ENCODE peak calls at places on chromosomes 11 and 22, in nine cellular contexts. D is MM.1S, H is fibroblast of lung, M is cardiac muscle cell, S is neural progenitor cell, L is mucosa of descending colon, X is SJSA1, T is tibial artery, V is lung. I is an unnamed sample.

GRCh38 chr11:76361365-76361764 is 19.6 kb downstream of the THAP12 start:
- DNase-seq in X (no peak), D (no peak), V (no peak), L (no peak), M (no peak), S (no peak), H (peak; percentile 8), T (no peak), I (no peak)

GRCh38 chr22:24141586-24141985 is 39.7 kb upstream of the SUSD2 start:
- DNase-seq in D (peak; percentile 88), H (peak; percentile 13), S (no peak), M (no peak), X (no peak), V (no peak), T (no peak), L (no peak), I (no peak)

GRCh38 chr11:70169136-70169535 is 34.0 kb upstream of the FADD start:
- DNase-seq in M (no peak), V (no peak), T (no peak), L (no peak), X (no peak), D (no peak), S (no peak), H (no peak), I (no peak)

GRCh38 chr11:83709434-83709833 is 423.3 kb upstream of the CCDC90B start:
- DNase-seq in V (no peak), H (no peak), X (no peak), T (no peak), S (no peak), D (peak; percentile 54), M (no peak), L (no peak), I (no peak)

GRCh38 chr11:97722721-97723120 is 1298.0 kb upstream of the CNTN5 start:
- DNase-seq in V (no peak), H (peak; percentile 24), M (no peak), D (no peak), X (no peak), L (no peak), T (no peak), S (no peak), I (no peak)

GRCh38 chr11:32374261-32374711 is 61.1 kb downstream of the WT1 start:
- DNase-seq in S (peak; percentile 67), D (peak; percentile 75), X (no peak), L (peak; percentile 68), V (no peak), T (no peak), H (no peak), M (peak; percentile 67), I (peak; percentile 52)

GRCh38 chr11:77188912-77189491 is 61.0 kb downstream of the MYO7A start:
- DNase-seq in L (peak; percentile 25), T (no peak), S (no peak), V (no peak), D (no peak), H (no peak), X (no peak), M (no peak), I (no peak)

GRCh38 chr11:114179234-114179941 is 116.8 kb upstream of the NNMT start:
- DNase-seq in D (no peak), V (peak; percentile 83), M (peak; percentile 99), S (no peak), H (no peak), T (peak; percentile 96), X (no peak), L (peak; percentile 75), I (no peak)

GRCh38 chr22:39932918-39933649 is 27.1 kb upstream of the TMA7B start:
- DNase-seq in X (no peak), M (peak; percentile 53), L (peak; percentile 50), V (no peak), S (peak; percentile 90), D (peak; percentile 38), T (no peak), H (no peak), I (peak; percentile 70)

GRCh38 chr22:48627203-48627602 is 1200.5 kb downstream of the BRD1 start:
- DNase-seq in M (no peak), L (no peak), H (peak; percentile 33), V (no peak), X (peak; percentile 86), D (no peak), S (peak; percentile 18), T (no peak), I (no peak)

GRCh38 chr22:20532256-20532993 is 25.0 kb downstream of the MED15 start:
- DNase-seq in T (no peak), L (no peak), M (no peak), D (no peak), S (peak; percentile 37), X (no peak), H (no peak), V (no peak), I (no peak)

GRCh38 chr22:20528405-20528978 is 21.1 kb downstream of the MED15 start:
- DNase-seq in L (no peak), T (no peak), V (no peak), X (no peak), H (no peak), M (no peak), S (no peak), D (no peak), I (no peak)

GRCh38 chr22:20531154-20531403 is 23.7 kb downstream of the MED15 start:
- DNase-seq in D (no peak), V (no peak), X (no peak), M (no peak), S (no peak), L (no peak), H (no peak), T (no peak), I (no peak)

GRCh38 chr22:20531404-20532181 is 24.2 kb downstream of the MED15 start:
- DNase-seq in V (peak; percentile 78), H (peak; percentile 95), M (peak; percentile 88), L (peak; percentile 61), S (peak; percentile 70), D (no peak), T (peak; percentile 88), X (peak; percentile 91), I (no peak)

DNA sequence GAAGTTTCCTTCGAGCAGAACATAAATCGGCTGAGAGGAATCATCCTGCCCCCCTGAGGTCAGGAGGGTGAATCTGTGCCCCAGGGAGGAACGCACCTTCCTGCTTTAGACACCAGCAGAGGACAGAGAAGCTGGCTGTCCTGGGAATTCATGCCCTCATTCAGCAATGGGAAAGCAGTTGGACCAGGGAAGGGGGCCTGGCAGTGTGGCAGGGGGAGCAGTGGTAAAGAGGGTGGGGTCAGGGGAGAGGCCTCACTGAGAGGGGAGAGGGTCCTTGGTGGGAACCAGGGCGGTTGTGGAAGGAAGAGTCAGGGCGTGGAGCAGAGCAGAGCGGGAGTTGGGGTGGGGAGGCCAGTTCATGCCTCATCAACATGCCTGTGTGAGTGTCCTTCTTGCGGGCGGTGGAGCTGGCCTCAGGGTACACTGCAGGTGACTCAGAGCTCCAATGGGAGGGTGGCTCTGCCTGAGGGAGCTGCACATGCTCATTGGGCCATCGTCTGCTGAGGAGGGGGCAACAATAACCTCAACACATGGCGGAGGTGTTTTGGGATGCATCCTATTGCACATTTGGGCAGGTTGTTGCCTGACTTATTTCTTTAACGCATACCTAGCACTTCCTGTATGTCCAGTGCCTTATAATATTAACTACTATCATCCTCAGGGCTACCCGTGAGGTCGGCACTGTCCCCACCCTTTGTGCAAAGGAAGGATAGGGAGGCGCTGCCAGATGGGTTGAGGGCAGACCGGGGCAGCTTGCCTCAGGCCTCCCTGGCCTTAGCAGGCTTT is 23.2 kb downstream of the MED15 start:
- DNase-seq in D (no peak), V (no peak), T (no peak), S (no peak), M (peak; percentile 36), H (peak; percentile 91), L (no peak), X (peak; percentile 83), I (no peak)
- H3K4me1 ChIP-seq in D (no peaks in the 10 kb centered on the region), V (peaks cover 21% of the 10 kb centered on the region), T (peaks cover 50% of the 10 kb centered on the region), S (peaks cover 37% of the 10 kb centered on the region), M (peaks cover 46% of the 10 kb centered on the region), H (peaks cover 41% of the 10 kb centered on the region), L (peaks cover 27% of the 10 kb centered on the region), X (peaks cover 75% of the 10 kb centered on the region), I (no peaks in the 10 kb centered on the region)

DNA sequence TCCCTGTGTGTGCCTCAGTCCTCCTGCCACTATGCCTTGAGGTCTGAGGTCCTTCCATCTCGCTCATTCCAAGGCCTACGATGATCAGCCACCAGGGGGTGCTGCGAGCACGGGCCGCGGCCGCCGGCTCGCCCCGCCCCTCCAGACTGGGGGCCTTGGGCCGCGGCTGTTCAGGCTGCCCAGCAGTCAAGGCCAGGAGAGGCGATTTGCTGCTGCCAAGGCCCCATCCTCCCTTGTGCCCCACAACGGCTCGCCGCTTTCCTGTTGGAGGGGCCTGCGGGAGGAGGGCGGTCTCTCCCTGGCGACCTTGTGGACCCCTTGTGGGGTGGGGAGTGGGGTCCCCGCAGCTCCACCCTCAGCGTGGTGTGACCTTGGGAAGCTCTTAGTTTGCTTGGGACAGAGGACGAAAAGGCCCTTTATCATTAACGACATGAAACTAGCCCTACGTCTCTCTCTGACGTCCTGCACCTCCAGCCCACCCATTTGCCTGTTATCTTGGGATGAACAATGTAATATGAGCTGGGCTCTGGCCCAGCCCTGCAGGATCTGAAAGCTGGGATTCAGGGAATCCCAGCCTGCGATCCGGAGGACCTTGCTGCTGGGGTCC is 5.4 kb upstream of the GALR3 start:
- DNase-seq in V (peak; percentile 79), T (peak; percentile 90), M (peak; percentile 88), H (peak; percentile 76), S (peak; percentile 88), D (peak; percentile 66), X (peak; percentile 81), L (peak; percentile 91), I (peak; percentile 76)
- H3K4me3 ChIP-seq in V (peak overlapping the region; percentile 23), T (peak overlapping the region; percentile 40), M (peak overlapping the region; percentile 10), H (peak overlapping the region; percentile 10), S (peak overlapping the region; percentile 54), D (peak overlapping the region; percentile 32), X (no peak overlapping the region), L (no peak overlapping the region), I (peak overlapping the region; percentile 9)

GRCh38 chr11:122114976-122115375 is 1.0 kb downstream of the BLID start:
- DNase-seq in T (no peak), L (no peak), D (no peak), M (no peak), S (no peak), H (no peak), X (no peak), V (no peak), I (no peak)
- H3K4me1 ChIP-seq in T (peaks cover 18% of the 10 kb centered on the region), L (no peaks in the 10 kb centered on the region), D (no peaks in the 10 kb centered on the region), M (peaks cover 3% of the 10 kb centered on the region), S (peaks cover 3% of the 10 kb centered on the region), H (peaks cover 10% of the 10 kb centered on the region), X (no peaks in the 10 kb centered on the region), V (no peaks in the 10 kb centered on the region), I (peaks cover 12% of the 10 kb centered on the region)

GRCh38 chr11:131653244-131653643 is 282.8 kb downstream of the NTM start:
- DNase-seq in V (no peak), S (no peak), D (no peak), T (no peak), H (no peak), L (no peak), M (no peak), X (no peak), I (no peak)

GRCh38 chr11:131649861-131650260 is 279.4 kb downstream of the NTM start:
- DNase-seq in X (no peak), D (no peak), T (no peak), L (no peak), V (no peak), M (no peak), S (no peak), H (no peak), I (no peak)

GRCh38 chr11:131656179-131656838 is 285.9 kb downstream of the NTM start:
- DNase-seq in D (no peak), H (no peak), L (no peak), X (no peak), V (no peak), S (no peak), M (no peak), T (no peak), I (no peak)

GRCh38 chr11:131654849-131655248 is 284.4 kb downstream of the NTM start:
- DNase-seq in S (no peak), M (no peak), L (no peak), H (no peak), X (no peak), V (no peak), T (no peak), D (no peak), I (no peak)

GRCh38 chr11:131652231-131652630 is 281.8 kb downstream of the NTM start:
- DNase-seq in V (no peak), H (no peak), M (no peak), L (no peak), D (no peak), X (no peak), T (no peak), S (no peak), I (no peak)
- H3K4me3 ChIP-seq in V (no peak overlapping the region), H (no peak overlapping the region), M (no peak overlapping the region), L (no peak overlapping the region), D (no peak overlapping the region), X (no peak overlapping the region), T (no peak overlapping the region), S (no peak overlapping the region), I (no peak overlapping the region)

I was measured in HAP-1.